ENCODE peak calls at places on chromosomes 12 and 14, in seven cellular contexts. K, W, L, C, J, Q and S are unnamed samples.

GRCh38 chr12:121797937-121798801 is 4.7 kb upstream of the RHOF start:
- DNase-seq in K (peak), W (no peak), L (peak), C (no peak), J (peak), Q (no peak), S (no peak)

GRCh38 chr12:108731866-108732461 is 646 bp upstream of the CORO1C start:
- DNase-seq in K (peak), W (peak), L (peak), C (peak), J (peak), Q (peak), S (peak)

GRCh38 chr14:93037354-93037753 is 78.4 kb downstream of the ITPK1 start:
- DNase-seq in K (no peak), W (no peak), L (no peak), C (no peak), J (no peak), Q (no peak), S (no peak)

GRCh38 chr14:102949062-102949800 is 26.8 kb downstream of the AMN start:
- DNase-seq in K (no peak), W (no peak), L (peak), C (no peak), J (no peak), Q (no peak), S (peak)

GRCh38 chr14:55645845-55646832 is 66.1 kb downstream of the KTN1 start:
- DNase-seq in K (no peak), W (no peak), L (no peak), C (no peak), J (no peak), Q (no peak), S (no peak)

GRCh38 chr12:69173358-69173757 is 66.0 kb upstream of the CPSF6 start:
- DNase-seq in K (no peak), W (no peak), L (no peak), C (no peak), J (no peak), Q (no peak), S (no peak)

GRCh38 chr12:69556383-69556782 is 28.9 kb upstream of the CCT2 start:
- DNase-seq in K (no peak), W (no peak), L (no peak), C (peak), J (no peak), Q (no peak), S (no peak)

GRCh38 chr12:69835048-69835447 is 10.0 kb downstream of the MYRFL start:
- DNase-seq in K (no peak), W (no peak), L (no peak), C (no peak), J (no peak), Q (no peak), S (no peak)

GRCh38 chr14:33369041-33369440 is 430.4 kb downstream of the NPAS3 start:
- DNase-seq in K (no peak), W (no peak), L (no peak), C (no peak), J (no peak), Q (no peak), S (no peak)

GRCh38 chr12:108123382-108123781 is 5.7 kb upstream of the WSCD2 start:
- DNase-seq in K (no peak), W (no peak), L (no peak), C (no peak), J (no peak), Q (no peak), S (no peak)

GRCh38 chr14:20652996-20653975 is 11.8 kb upstream of the OR6S1 start:
- DNase-seq in K (no peak), W (peak), L (no peak), C (peak), J (no peak), Q (no peak), S (peak)

GRCh38 chr14:105665247-105665950 is 139.0 kb downstream of the TMEM121 start:
- DNase-seq in K (no peak), W (no peak), L (no peak), C (no peak), J (no peak), Q (no peak), S (no peak)

GRCh38 chr14:95515080-95515489 is 1.4 kb downstream of the SYNE3 start:
- DNase-seq in K (no peak), W (no peak), L (no peak), C (no peak), J (peak), Q (no peak), S (peak)

GRCh38 chr12:124771462-124772361 is 92.0 kb downstream of the SCARB1 start:
- DNase-seq in K (peak), W (peak), L (peak), C (peak), J (peak), Q (peak), S (peak)

GRCh38 chr12:19299765-19300164 is 139.5 kb upstream of the AEBP2 start:
- DNase-seq in K (no peak), W (no peak), L (no peak), C (no peak), J (no peak), Q (no peak), S (peak)

GRCh38 chr14:59869381-59870255 is 958 bp downstream of the RTN1 start:
- DNase-seq in K (no peak), W (no peak), L (no peak), C (no peak), J (no peak), Q (no peak), S (no peak)

GRCh38 chr14:90301580-90302181 is 30.1 kb downstream of the NRDE2 start:
- DNase-seq in K (no peak), W (peak), L (no peak), C (peak), J (no peak), Q (no peak), S (peak)

GRCh38 chr14:72515779-72516770 is 377.8 kb downstream of the DPF3 start:
- DNase-seq in K (no peak), W (no peak), L (no peak), C (no peak), J (peak), Q (no peak), S (peak)

GRCh38 chr14:30796707-30797106 is 77.7 kb upstream of the COCH start:
- DNase-seq in K (no peak), W (no peak), L (no peak), C (no peak), J (no peak), Q (no peak), S (no peak)

GRCh38 chr14:60622920-60623263 is 26.4 kb downstream of the SIX1 start:
- DNase-seq in K (peak), W (no peak), L (no peak), C (no peak), J (no peak), Q (no peak), S (peak)

GRCh38 chr12:49646871-49647270 is 23.5 kb downstream of the PRPF40B start:
- DNase-seq in K (no peak), W (no peak), L (no peak), C (no peak), J (no peak), Q (no peak), S (no peak)

GRCh38 chr14:91419044-91419397 is 1.4 kb upstream of the CCDC88C start:
- DNase-seq in K (no peak), W (no peak), L (no peak), C (no peak), J (no peak), Q (no peak), S (no peak)

GRCh38 chr14:51000566-51000965 is 56.3 kb upstream of the PYGL start:
- DNase-seq in K (no peak), W (no peak), L (no peak), C (no peak), J (no peak), Q (no peak), S (no peak)

DNA sequence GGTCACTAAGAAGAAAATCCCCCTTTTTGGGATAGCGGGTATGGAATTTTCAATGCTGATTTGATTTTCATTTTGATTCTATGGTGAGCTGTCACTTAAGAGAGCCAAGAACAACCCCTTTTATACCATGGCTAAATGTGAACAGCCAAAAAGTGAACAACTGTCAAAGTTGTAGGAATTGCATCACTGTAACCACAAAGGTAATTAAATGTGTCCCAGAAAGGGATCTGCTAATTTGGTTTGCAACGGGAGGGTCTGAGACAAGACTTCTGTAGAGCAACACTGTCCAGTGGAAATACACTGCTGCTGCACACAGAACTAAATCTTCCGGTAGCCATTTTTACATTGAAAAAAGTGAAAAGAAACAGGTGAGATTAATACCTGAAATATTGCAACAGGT is 14.6 kb downstream of the CHST11 start:
- DNase-seq in K (no peak), W (no peak), L (no peak), C (no peak), J (no peak), Q (no peak), S (peak)
- TF ChIP-seq POLR2A in K (no peak), W (no peak), L (no peak), C (no peak), J (no peak), Q (no peak), S (no peak)

DNA sequence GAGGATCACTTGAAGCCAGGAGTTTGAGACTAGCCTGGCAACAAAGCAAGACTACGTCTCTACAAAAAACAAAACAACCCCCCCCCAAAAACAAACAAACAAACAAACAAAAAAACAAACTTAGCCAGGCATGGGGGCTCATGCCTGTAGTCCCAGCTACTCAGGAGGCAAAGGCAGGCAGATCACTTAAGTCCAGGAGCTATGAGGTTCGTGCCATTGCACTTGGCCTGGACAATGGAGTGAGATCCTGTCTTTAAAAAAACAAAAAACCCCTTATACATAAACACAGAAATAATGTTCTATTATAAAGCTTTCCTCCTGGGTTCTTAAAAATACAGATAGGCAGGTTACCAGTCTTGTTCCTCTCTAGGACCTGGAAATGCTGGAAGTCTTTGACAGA is 1.6 kb downstream of the GTSF1 start:
- DNase-seq in K (no peak), W (no peak), L (no peak), C (no peak), J (no peak), Q (no peak), S (no peak)
- H3K4me3 ChIP-seq in K (no peak), W (no peak), L (no peak), C (no peak), J (no peak), Q (no peak), S (peak)

GRCh38 chr12:89392401-89392800 is 40.1 kb upstream of the DUSP6 start:
- DNase-seq in K (no peak), W (no peak), L (no peak), C (no peak), J (no peak), Q (no peak), S (peak)

GRCh38 chr12:89393551-89394121 is 41.3 kb upstream of the DUSP6 start:
- DNase-seq in K (no peak), W (no peak), L (no peak), C (no peak), J (no peak), Q (no peak), S (peak)

GRCh38 chr12:89390802-89391673 is 38.7 kb upstream of the DUSP6 start:
- DNase-seq in K (no peak), W (no peak), L (peak), C (peak), J (no peak), Q (no peak), S (peak)

GRCh38 chr12:89391726-89392336 is 39.5 kb upstream of the DUSP6 start:
- DNase-seq in K (no peak), W (no peak), L (no peak), C (peak), J (no peak), Q (no peak), S (peak)

GRCh38 chr12:89389755-89390661 is 37.7 kb upstream of the DUSP6 start:
- DNase-seq in K (no peak), W (no peak), L (peak), C (peak), J (no peak), Q (no peak), S (peak)
- TF ChIP-seq POLR2A in K (no peak), W (no peak), L (no peak), C (no peak), J (no peak), Q (no peak), S (no peak)

GRCh38 chr14:104115691-104116543 is 22.5 kb upstream of the KIF26A start:
- DNase-seq in K (no peak), W (no peak), L (peak), C (no peak), J (peak), Q (no peak), S (no peak)

GRCh38 chr14:104115131-104115600 is 23.2 kb upstream of the KIF26A start:
- DNase-seq in K (no peak), W (no peak), L (no peak), C (no peak), J (peak), Q (no peak), S (no peak)

GRCh38 chr14:104117341-104118005 is 20.9 kb upstream of the KIF26A start:
- DNase-seq in K (no peak), W (no peak), L (no peak), C (no peak), J (peak), Q (no peak), S (no peak)

GRCh38 chr14:104118006-104118844 is 20.2 kb upstream of the KIF26A start:
- DNase-seq in K (no peak), W (no peak), L (peak), C (no peak), J (peak), Q (no peak), S (no peak)

DNA sequence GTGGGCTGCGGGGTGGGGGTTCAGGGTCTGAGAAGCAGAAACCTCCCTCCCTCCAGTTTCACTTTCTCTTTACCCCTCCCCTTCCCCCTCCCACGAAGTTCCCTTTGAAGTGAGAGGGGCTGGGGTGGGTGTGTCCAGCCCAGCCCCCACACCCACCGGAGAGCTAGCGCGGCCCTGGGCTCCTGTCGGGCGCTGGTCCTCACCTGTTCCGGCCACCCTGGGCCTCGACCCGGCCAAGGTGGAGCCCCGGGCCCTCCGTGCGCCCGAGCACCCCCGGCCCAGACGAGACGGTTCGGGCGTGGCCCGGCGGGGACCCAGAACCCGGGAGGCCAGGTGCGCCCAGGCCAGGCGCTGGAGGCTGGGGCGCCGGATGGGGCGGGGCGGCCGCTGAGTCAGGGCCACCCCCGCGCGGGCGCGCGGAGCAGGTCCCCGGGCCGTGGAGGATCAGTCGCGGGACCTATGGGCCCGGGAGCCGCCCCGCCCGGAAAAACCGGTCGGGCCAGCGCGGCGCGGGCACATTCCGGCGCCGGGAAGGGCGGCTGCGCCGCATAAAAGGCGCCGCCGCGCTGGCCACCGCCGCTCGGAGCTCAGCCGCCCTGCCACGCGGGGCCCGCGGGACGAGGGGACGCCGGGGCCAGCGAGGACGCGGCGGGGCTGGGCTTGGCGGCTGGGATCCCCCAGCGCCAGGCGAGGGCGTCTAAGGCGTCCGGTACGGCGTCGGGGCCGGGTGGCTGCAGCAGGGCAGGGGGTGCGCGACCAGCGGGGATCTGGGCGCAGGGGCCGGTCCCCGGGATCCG is 21.6 kb upstream of the KIF26A start:
- DNase-seq in K (no peak), W (no peak), L (peak), C (no peak), J (peak), Q (peak), S (no peak)
- H3K4me3 ChIP-seq in K (no peak), W (peak), L (peak), C (no peak), J (peak), Q (peak), S (no peak)

DNA sequence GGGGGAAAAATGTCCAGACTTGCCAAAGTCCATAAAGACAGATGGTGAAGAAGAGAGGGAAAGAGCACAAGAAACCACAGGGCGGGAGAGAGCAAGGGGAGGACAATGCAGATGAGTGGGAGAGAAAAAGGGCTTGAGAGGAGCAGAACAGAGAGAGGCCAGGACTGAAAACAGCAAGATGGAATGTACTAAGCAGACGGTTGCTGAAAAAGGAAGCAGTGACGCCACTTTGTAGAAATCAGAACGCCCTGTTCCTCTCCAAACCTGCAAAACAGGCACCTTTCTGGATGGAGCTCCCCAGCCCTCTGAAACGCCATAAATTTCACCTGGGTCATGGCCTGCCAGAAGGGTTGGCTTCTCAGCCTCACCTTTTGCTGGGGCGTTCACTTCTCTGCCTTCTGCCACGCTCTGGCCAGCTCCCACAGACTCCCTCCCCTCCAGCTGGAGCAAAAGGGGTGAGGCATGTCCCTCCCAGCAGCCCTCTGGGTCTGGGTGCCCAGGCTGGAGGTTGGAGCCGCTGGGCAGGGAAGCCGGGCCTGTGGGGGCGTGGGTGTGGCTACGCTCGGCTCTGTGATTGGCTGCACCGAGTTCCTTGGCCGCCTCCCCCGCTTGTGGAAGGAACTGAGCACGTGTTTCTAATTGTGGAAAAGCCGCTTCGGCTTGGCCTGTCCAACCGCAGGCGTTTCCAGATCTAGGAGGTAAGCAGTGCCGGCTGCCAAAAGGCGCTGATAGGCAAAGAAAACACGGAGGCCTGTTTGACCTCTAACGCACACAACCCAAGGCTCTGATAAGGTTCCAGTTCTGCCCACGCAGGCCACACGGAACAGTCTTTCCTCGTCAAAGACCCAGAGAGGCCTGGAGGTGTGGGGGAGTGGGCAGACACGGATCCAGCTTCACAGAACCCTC is 29.3 kb downstream of the SLC7A8 start:
- DNase-seq in K (peak), W (no peak), L (peak), C (no peak), J (peak), Q (peak), S (peak)
- TF ChIP-seq POLR2A in K (peak), W (no peak), L (peak), C (no peak), J (no peak), Q (peak), S (no peak)

GRCh38 chr14:22391908-22392307 is 197.1 kb downstream of the DAD1 start:
- DNase-seq in K (peak), W (peak), L (peak), C (peak), J (peak), Q (peak), S (peak)
- H3K4me3 ChIP-seq in K (no peak), W (no peak), L (no peak), C (no peak), J (no peak), Q (no peak), S (no peak)

GRCh38 chr12:6975297-6976032 is 4.8 kb downstream of the EMG1 start:
- DNase-seq in K (no peak), W (no peak), L (no peak), C (no peak), J (no peak), Q (no peak), S (no peak)
- TF ChIP-seq POLR2A in K (no peak), W (no peak), L (no peak), C (no peak), J (no peak), Q (no peak), S (no peak)

GRCh38 chr12:57753938-57754337 is 965 bp upstream of the MARCHF9 start:
- DNase-seq in K (no peak), W (no peak), L (no peak), C (no peak), J (no peak), Q (no peak), S (no peak)
- H3K4me3 ChIP-seq in K (no peak), W (no peak), L (no peak), C (no peak), J (peak), Q (no peak), S (no peak)

DNA sequence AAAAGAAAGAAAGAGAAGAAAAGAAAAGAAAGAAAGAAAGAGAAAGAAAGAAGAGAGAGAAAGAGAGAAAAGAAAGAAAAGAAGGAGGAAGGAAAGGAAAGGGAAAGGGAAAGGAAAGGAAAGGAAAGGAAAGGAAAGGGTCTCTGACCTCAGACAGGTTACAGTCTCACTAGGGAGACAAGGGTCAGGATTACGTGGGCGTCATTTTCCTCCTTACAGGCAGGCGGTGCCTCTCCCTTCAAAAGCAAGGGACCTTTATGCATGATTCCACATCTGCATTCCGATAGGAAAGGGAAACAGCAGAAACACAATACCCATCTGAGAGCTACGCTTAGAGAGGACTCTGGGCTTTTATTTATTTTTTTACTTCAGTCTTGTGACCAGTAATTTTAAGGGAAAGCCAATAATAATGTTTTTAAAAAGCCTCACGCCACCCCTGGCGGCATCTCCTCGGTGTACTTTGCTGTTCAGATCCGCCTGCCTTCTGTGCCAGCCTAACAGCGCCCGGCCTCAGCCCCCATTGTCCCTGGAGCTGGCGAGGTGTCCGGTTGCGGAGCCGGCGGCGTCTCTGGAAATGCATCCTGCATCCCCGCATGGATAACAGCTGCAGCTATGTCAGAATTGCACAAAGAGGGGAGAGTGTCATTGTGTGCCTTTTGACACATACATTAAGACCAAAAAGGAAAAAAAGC is 882 bp upstream of the HIP1R start:
- DNase-seq in K (peak), W (peak), L (peak), C (peak), J (peak), Q (no peak), S (peak)
- TF ChIP-seq POLR2A in K (no peak), W (no peak), L (peak), C (no peak), J (no peak), Q (no peak), S (no peak)